ENCODE peak calls at places on chromosomes 2 and 18, in six cellular contexts. J is psoas muscle, Y is prostate gland, B is fibroblast of the aortic adventitia, P is IMR-90, K is endodermal cell. R is an unnamed sample.

GRCh38 chr2:26477126-26477910 is 606 bp downstream of the OTOF start:
- DNase-seq in J (no peak), Y (no peak), B (no peak), P (no peak), K (peak), R (no peak)

GRCh38 chr18:22559414-22560282 is 141.9 kb upstream of the CTAGE1 start:
- DNase-seq in J (peak), Y (peak), B (peak), P (peak), K (peak), R (no peak)

GRCh38 chr18:47968006-47968676 is 37.7 kb upstream of the SMAD2 start:
- DNase-seq in J (no peak), Y (no peak), B (peak), P (no peak), K (peak), R (no peak)

GRCh38 chr18:9743200-9744016 is 35.3 kb downstream of the RAB31 start:
- DNase-seq in J (peak), Y (no peak), B (peak), P (peak), K (peak), R (peak)

GRCh38 chr2:30661173-30662107 is 145.8 kb downstream of the CAPN13 start:
- DNase-seq in J (no peak), Y (no peak), B (peak), P (peak), K (no peak), R (no peak)

GRCh38 chr2:23689891-23690290 is 237.0 kb downstream of the ATAD2B start:
- DNase-seq in J (peak), Y (no peak), B (no peak), P (no peak), K (peak), R (no peak)

GRCh38 chr2:187117483-187117882 is 268.5 kb upstream of the ZSWIM2 start:
- DNase-seq in J (no peak), Y (no peak), B (peak), P (no peak), K (peak), R (no peak)

GRCh38 chr18:58572680-58573079 is 56.2 kb downstream of the ALPK2 start:
- DNase-seq in J (no peak), Y (no peak), B (no peak), P (no peak), K (no peak), R (no peak)

GRCh38 chr2:132725134-132725533 is 55.1 kb upstream of the LYPD1 start:
- DNase-seq in J (no peak), Y (no peak), B (no peak), P (no peak), K (no peak), R (no peak)

GRCh38 chr18:37987901-37988300 is 422.3 kb upstream of the CELF4 start:
- DNase-seq in J (no peak), Y (no peak), B (no peak), P (no peak), K (no peak), R (no peak)

GRCh38 chr2:189379287-189379630 is 62.0 kb upstream of the WDR75 start:
- DNase-seq in J (no peak), Y (no peak), B (peak), P (peak), K (no peak), R (no peak)
- H3K4me3 ChIP-seq in J (no peak), Y (no peak), B (no peak), P (peak), K (no peak), R (no peak)

DNA sequence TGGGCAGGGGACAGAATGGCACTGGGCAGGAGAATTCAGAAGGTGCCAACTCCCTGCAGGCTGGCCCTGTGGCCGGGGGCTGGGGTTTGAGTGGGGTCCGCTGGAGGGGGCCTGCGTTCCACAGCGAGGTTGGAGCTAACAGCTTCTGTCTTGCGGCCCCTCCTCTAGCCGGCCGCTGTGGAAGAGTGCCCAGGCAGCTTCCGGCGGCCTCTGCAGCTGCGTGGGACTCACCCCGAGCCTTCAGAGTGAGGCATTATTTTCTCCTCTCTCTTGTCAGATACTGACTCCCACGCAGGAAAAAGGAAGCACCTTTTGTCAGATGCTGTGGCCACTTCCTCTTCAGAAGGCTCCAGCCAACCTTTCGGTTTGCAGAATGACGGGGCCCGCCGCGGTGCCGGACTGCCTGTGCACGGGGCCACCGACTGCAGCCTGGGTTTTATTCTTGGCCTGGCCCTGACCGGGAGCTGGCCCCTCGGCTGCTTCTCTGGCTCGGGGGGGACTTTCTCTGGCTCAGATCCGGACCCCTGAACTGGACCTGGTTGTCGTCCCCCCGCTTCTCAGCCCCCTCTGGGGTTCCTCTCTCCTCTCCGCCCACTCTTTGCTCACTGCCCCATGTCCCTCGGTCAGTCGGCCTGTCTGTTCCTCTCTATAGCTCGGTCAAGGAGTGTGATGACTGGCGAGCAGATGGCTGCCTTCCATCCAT is 40.1 kb downstream of the ARHGAP25 start:
- DNase-seq in J (peak), Y (no peak), B (no peak), P (peak), K (no peak), R (no peak)
- TF ChIP-seq CTCF in J (no peak), Y (no peak), B (no peak), P (no peak), K (no peak), R (no peak)

GRCh38 chr2:28471701-28472236 is 24.1 kb upstream of the PLB1 start:
- DNase-seq in J (no peak), Y (no peak), B (no peak), P (no peak), K (no peak), R (no peak)

GRCh38 chr2:28470759-28471158 is 25.1 kb upstream of the PLB1 start:
- DNase-seq in J (no peak), Y (no peak), B (no peak), P (no peak), K (no peak), R (no peak)

GRCh38 chr2:28469304-28469703 is 26.6 kb upstream of the PLB1 start:
- DNase-seq in J (no peak), Y (no peak), B (peak), P (peak), K (no peak), R (no peak)

GRCh38 chr2:28469947-28470585 is 25.8 kb upstream of the PLB1 start:
- DNase-seq in J (no peak), Y (no peak), B (no peak), P (no peak), K (no peak), R (no peak)

GRCh38 chr2:28471214-28471613 is 24.6 kb upstream of the PLB1 start:
- DNase-seq in J (no peak), Y (no peak), B (no peak), P (no peak), K (peak), R (no peak)
- H3K4me3 ChIP-seq in J (no peak), Y (no peak), B (no peak), P (no peak), K (no peak), R (no peak)

GRCh38 chr2:101199153-101199810 is 48.1 kb upstream of the TBC1D8 start:
- DNase-seq in J (no peak), Y (no peak), B (peak), P (peak), K (no peak), R (no peak)

GRCh38 chr2:101197814-101198213 is 46.6 kb upstream of the TBC1D8 start:
- DNase-seq in J (no peak), Y (no peak), B (no peak), P (no peak), K (no peak), R (no peak)

GRCh38 chr2:101200714-101201113 is 49.5 kb upstream of the TBC1D8 start:
- DNase-seq in J (no peak), Y (peak), B (peak), P (peak), K (no peak), R (no peak)

GRCh38 chr2:101196220-101196661 is 45.1 kb upstream of the TBC1D8 start:
- DNase-seq in J (no peak), Y (no peak), B (no peak), P (no peak), K (no peak), R (no peak)

GRCh38 chr2:101197215-101197745 is 46.1 kb upstream of the TBC1D8 start:
- DNase-seq in J (no peak), Y (no peak), B (peak), P (no peak), K (no peak), R (no peak)
- TF ChIP-seq CTCF in J (no peak), Y (no peak), B (no peak), P (no peak), K (peak), R (no peak)

DNA sequence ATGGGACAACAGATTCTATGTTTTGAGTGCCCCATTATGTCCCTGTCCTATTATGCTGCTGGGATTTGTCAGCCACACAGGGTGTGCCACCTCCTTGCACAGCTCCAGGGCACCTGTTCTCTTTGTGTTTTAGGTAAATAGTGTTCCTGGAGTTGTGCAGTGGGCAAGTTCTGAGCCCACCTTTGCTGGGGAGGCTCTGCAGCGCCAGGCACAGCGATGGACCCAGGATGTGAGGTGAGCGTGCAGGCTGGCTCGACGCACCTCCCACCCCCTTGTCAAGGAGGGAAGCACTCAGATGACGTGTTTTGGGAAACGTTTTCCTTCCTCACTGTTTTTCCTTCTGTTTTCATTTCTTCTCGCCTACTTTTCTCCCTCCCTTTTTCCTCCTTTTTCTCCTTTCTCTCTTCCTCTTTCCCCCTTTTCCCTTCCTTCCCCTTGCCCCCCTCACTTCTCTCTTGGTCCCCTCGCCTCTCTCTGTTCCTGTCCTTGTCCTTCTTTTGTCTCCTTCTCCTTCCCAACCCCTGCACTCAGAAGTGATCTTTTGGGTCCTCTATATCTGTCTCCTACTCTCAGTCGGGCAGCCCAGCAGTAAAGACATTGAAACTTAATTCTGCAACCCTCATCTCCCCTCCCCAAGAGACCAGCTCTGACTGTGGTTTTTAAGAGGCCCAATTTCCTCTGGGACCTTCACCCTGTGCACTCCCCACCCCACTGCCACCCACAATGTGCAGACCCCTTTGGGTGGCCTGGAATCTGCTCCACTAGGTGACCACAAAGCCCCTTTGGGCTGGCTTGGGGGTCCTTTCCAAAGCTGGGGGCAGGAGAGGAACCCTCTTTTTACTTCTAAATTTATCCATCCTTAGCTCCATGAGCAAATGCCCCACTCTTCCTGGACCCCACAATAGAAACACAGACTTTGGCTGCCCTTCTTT is 104.0 kb downstream of the MCFD2 start:
- DNase-seq in J (no peak), Y (peak), B (no peak), P (no peak), K (peak), R (no peak)
- H3K4me3 ChIP-seq in J (no peak), Y (no peak), B (no peak), P (no peak), K (no peak), R (no peak)

DNA sequence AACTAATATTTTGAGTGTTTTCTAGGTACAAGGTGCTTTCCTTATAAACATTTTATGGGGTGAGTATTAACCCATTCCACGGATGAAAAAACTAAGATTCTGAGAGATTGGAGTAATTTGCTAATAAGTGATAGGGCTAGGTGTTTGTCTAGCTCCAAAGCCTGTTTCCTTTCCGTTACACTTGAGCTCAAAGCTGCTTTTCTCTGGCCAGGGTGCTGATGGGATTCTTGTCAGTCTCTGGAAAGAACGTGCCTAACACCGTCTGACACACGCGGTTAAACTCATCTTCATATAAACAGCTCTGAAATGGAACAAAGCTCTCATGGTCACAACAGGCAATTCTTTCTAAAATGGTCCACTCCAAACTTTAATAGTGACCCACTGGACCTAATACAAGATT is 2.0 kb upstream of the ANKRD29 start:
- DNase-seq in J (no peak), Y (no peak), B (no peak), P (peak), K (no peak), R (no peak)
- TF ChIP-seq CTCF in J (no peak), Y (no peak), B (no peak), P (no peak), K (no peak), R (no peak)

GRCh38 chr2:64456298-64456697 is 2.3 kb downstream of the LGALSL start:
- DNase-seq in J (no peak), Y (no peak), B (no peak), P (no peak), K (no peak), R (no peak)
- H3K4me3 ChIP-seq in J (peak), Y (no peak), B (no peak), P (no peak), K (no peak), R (no peak)

DNA sequence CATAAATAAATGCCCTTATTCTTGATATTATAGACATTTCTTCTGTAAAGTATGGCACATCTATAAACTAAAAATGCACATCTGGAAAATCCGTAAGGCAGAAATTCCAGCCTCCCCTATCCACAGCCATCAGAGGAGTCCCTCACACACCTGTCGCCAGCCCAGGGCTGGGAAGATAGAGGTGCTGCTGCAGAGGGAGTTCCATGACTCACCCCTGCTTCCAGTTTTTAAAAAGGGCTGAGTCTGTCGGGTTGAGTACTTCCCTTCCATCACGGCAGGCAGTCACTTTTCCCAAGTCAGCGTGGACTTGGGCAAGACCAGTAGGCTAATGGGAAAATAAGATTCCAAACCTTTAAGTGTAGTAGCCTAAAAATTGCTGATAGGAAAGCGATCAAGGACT is 280.3 kb downstream of the AGAP1 start:
- DNase-seq in J (no peak), Y (no peak), B (no peak), P (no peak), K (peak), R (no peak)
- TF ChIP-seq CTCF in J (no peak), Y (no peak), B (no peak), P (no peak), K (no peak), R (no peak)

DNA sequence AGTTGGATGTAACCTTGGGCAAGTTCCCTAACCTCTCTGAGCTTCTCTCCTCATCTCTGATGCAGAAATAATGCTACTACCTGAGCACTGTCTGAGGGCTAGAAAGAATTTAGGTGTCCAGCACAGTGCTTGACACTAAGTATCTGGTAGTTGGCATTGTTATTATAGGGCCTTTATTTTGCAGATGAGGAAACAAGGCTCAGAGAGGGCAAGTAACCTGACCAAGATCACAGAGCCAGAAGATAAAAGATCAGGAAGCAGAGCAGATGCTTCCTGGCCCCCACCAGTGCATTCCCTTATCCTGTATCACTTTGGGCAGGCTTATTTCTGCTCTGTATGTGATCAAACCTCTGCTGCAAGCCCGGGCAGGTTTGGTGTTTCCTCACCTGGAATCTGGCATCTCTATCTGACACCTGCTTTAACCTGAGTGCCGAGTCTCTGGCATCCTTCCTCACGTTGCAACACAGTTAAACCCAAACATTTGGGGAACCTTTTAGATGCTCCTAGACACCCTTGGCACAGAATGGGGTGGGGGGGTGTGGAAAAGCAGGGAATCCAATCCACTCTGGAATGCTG is 69.9 kb downstream of the PLB1 start:
- DNase-seq in J (no peak), Y (peak), B (no peak), P (no peak), K (no peak), R (no peak)
- H3K4me3 ChIP-seq in J (peak), Y (no peak), B (no peak), P (no peak), K (no peak), R (no peak)

GRCh38 chr18:65968605-65969004 is 217.8 kb downstream of the CDH7 start:
- DNase-seq in J (no peak), Y (no peak), B (no peak), P (no peak), K (no peak), R (no peak)
- TF ChIP-seq CTCF in J (no peak), Y (no peak), B (no peak), P (no peak), K (peak), R (no peak)